ENCODE peak calls at places on chromosome X, in nine cellular contexts. F, B, K, M, Z, G, V, X and T are unnamed samples.
A peak's percentile ranks its signal among the peaks of the same experiment; 100 is the strongest.

GRCh38 chrX:30308263-30309138 is 689 bp downstream of the NR0B1 start:
- DNase-seq in Z (no peak), B (peak; percentile 49), G (no peak), M (peak; percentile 86), X (peak; percentile 7), V (no peak), K (no peak), F (peak; percentile 17), T (no peak)

GRCh38 chrX:101347859-101348451 is 587 bp downstream of the TIMM8A start:
- DNase-seq in K (no peak), F (no peak), X (peak; percentile 29), B (no peak), V (peak; percentile 8), Z (no peak), G (no peak), M (peak; percentile 5), T (no peak)

GRCh38 chrX:108209006-108209554 is 117.5 kb downstream of the ATG4A start:
- DNase-seq in M (no peak), Z (no peak), K (no peak), B (no peak), V (no peak), X (no peak), F (no peak), G (no peak), T (no peak)

GRCh38 chrX:74450803-74451449 is 29.6 kb downstream of the SLC16A2 start:
- DNase-seq in X (no peak), M (peak; percentile 64), V (peak; percentile 95), B (no peak), Z (no peak), F (no peak), K (peak; percentile 89), G (no peak), T (peak; percentile 29)

GRCh38 chrX:17549005-17549685 is 174.1 kb downstream of the NHS start:
- DNase-seq in F (no peak), G (no peak), B (no peak), V (no peak), X (no peak), Z (no peak), M (no peak), K (no peak), T (no peak)

GRCh38 chrX:15349046-15349445 is 13.7 kb upstream of the PIGA start:
- DNase-seq in Z (no peak), M (peak; percentile 72), B (peak; percentile 31), K (peak; percentile 83), F (peak; percentile 15), X (peak; percentile 23), V (peak; percentile 32), G (peak; percentile 23), T (no peak)

GRCh38 chrX:149937881-149938426 is 337 bp downstream of the EOLA2 start:
- DNase-seq in Z (peak; percentile 77), F (peak; percentile 21), G (peak; percentile 22), B (peak; percentile 52), M (peak; percentile 4), K (no peak), X (no peak), V (peak; percentile 6), T (no peak)

GRCh38 chrX:57929373-57929772 is 19.1 kb upstream of the ZXDA start:
- DNase-seq in X (no peak), F (no peak), Z (no peak), M (peak; percentile 36), G (no peak), B (no peak), V (no peak), K (peak; percentile 58), T (no peak)

GRCh38 chrX:1246816-1247215 is 21.8 kb upstream of the CSF2RA start:
- DNase-seq in X (peak; percentile 77), M (peak; percentile 88), V (no peak), Z (peak; percentile 77), B (peak; percentile 24), K (peak; percentile 82), G (peak; percentile 77), F (peak; percentile 71), T (peak; percentile 75)

GRCh38 chrX:119686087-119686639 is 6.8 kb downstream of the SEPTIN6 start:
- DNase-seq in F (no peak), M (no peak), Z (no peak), K (no peak), G (no peak), B (no peak), X (no peak), V (no peak), T (no peak)

GRCh38 chrX:154546354-154547244 is at the start of gene G6PD:
- DNase-seq in F (peak; percentile 58), X (peak; percentile 88), Z (peak; percentile 91), M (peak; percentile 86), K (peak; percentile 73), G (peak; percentile 71), V (no peak), B (no peak), T (no peak)

GRCh38 chrX:120840826-120841225 is 34.8 kb downstream of the CT47B1 start:
- DNase-seq in M (peak; percentile 16), X (no peak), K (peak; percentile 52), V (peak; percentile 66), G (no peak), Z (no peak), B (no peak), F (no peak), T (no peak)

GRCh38 chrX:28889691-28890090 is 302.4 kb downstream of the IL1RAPL1 start:
- DNase-seq in V (no peak), X (no peak), Z (no peak), G (no peak), B (no peak), K (no peak), F (no peak), M (no peak), T (no peak)

GRCh38 chrX:41971346-41971745 is 48.0 kb upstream of the CASK start:
- DNase-seq in F (no peak), G (no peak), B (no peak), K (peak; percentile 34), Z (no peak), V (no peak), M (no peak), X (no peak), T (no peak)

GRCh38 chrX:132957211-132958085 is 981 bp downstream of the HS6ST2 start:
- DNase-seq in V (peak; percentile 10), F (peak; percentile 54), Z (no peak), K (no peak), X (no peak), M (peak; percentile 6), B (peak; percentile 51), G (peak; percentile 23), T (no peak)

GRCh38 chrX:38879631-38880220 is 78.5 kb downstream of the MID1IP1 start:
- DNase-seq in V (no peak), G (peak; percentile 60), K (peak; percentile 66), B (no peak), M (no peak), X (peak; percentile 19), Z (no peak), F (no peak), T (no peak)

GRCh38 chrX:39262641-39263040 is 461.4 kb downstream of the MID1IP1 start:
- DNase-seq in X (no peak), F (no peak), K (no peak), M (no peak), Z (no peak), B (no peak), G (no peak), V (no peak), T (no peak)

GRCh38 chrX:153610834-153611209 is 11.9 kb upstream of the CCNQ start:
- DNase-seq in X (no peak), M (no peak), B (no peak), Z (peak; percentile 48), K (no peak), G (no peak), F (no peak), V (no peak), T (no peak)

GRCh38 chrX:153445856-153446635 is at the start of gene TREX2:
- DNase-seq in X (no peak), Z (no peak), K (no peak), V (no peak), F (no peak), M (no peak), B (no peak), G (no peak), T (no peak)

GRCh38 chrX:83416273-83416672 is 91.8 kb upstream of the POU3F4 start:
- DNase-seq in M (no peak), F (no peak), G (no peak), V (no peak), X (no peak), B (no peak), K (peak; percentile 35), Z (no peak), T (no peak)

DNA sequence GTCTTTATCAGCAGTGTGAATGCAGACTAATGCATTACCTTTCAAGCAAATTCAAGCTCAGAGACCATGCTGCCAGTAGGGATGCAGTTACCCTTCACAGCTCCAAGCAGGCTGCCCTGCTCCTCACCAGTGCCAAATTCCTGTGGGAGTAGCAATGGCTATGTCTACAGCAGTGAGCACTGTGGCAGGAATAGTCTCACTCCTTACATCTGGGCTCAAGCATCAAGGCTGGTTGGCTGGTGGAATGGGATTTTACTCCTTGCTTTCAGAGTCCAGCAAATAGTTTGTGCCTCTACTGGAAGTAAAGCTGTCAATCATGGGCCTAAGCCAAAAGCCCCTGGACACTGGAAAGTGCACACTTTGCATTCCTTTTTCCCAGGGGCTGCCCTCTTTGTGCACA is 1030.8 kb downstream of the SH3BGRL start:
- DNase-seq in K (no peak), M (no peak), V (no peak), F (no peak), X (no peak), G (no peak), Z (no peak), B (no peak), T (no peak)
- TF ChIP-seq CTCF in K (no peak), M (no peak), V (no peak), F (no peak), X (no peak), G (no peak), Z (no peak), B (no peak), T (no peak)

GRCh38 chrX:110212299-110212698 is 105.6 kb downstream of the AMMECR1 start:
- DNase-seq in Z (no peak), V (no peak), F (no peak), M (peak; percentile 15), G (no peak), K (peak; percentile 35), X (no peak), B (no peak), T (no peak)
- TF ChIP-seq CTCF in Z (no peak), V (peak; percentile 19), F (peak; percentile 48), M (no peak), G (peak; percentile 12), K (peak; percentile 52), X (no peak), B (no peak), T (no peak)

DNA sequence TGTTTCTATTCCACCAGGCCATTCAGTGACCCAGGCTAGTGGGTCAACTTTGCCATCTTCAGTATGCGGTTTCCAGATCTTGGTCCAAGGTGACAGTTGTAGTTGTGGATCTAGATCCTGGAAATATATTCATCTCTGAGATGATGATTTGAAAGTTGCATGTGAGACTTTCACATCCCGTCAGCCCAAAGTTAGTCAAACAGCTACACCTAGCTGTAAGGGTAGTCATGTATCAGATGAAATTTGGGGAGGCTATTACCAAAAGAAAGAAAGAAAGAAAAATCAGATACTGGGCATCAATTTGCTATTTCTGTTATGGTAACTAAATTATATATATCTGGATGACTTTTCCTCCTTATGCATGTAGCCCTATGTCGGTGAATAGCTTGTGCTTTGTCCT is 259.4 kb upstream of the ARX start:
- DNase-seq in Z (no peak), B (no peak), X (no peak), K (peak; percentile 1), G (no peak), F (no peak), V (no peak), M (no peak), T (no peak)
- TF ChIP-seq CTCF in Z (no peak), B (no peak), X (no peak), K (peak; percentile 32), G (no peak), F (no peak), V (no peak), M (peak; percentile 7), T (no peak)

GRCh38 chrX:65985922-65986588 is 53.8 kb downstream of the VSIG4 start:
- DNase-seq in V (peak; percentile 7), X (peak; percentile 28), M (peak; percentile 50), K (peak; percentile 80), Z (no peak), B (no peak), G (peak; percentile 48), F (no peak), T (no peak)
- TF ChIP-seq CTCF in V (peak; percentile 42), X (peak; percentile 17), M (peak; percentile 55), K (peak; percentile 71), Z (peak; percentile 35), B (peak; percentile 24), G (peak; percentile 52), F (peak; percentile 61), T (peak; percentile 11)